ENCODE peak calls at places on chromosomes 13 and 19, in seven cellular contexts. One of them, this sample, is unnamed.

GRCh38 chr13:22738357-22738756 is 442.4 kb upstream of the SGCG start:
- DNase-seq in IMR-90: no peak
- DNase-seq in gastrocnemius medialis: no peak
- DNase-seq in GM23338: no peak
- DNase-seq in BE2C: no peak
- DNase-seq in mucosa of descending colon: no peak
- DNase-seq in testis: no peak
- DNase-seq in this sample: no peak

GRCh38 chr13:95382906-95383305 is 81.7 kb upstream of the ABCC4 start:
- DNase-seq in IMR-90: no peak
- DNase-seq in gastrocnemius medialis: no peak
- DNase-seq in GM23338: no peak
- DNase-seq in BE2C: no peak
- DNase-seq in mucosa of descending colon: no peak
- DNase-seq in testis: no peak
- DNase-seq in this sample: no peak

GRCh38 chr13:22278336-22278929 is 607.6 kb downstream of the FGF9 start:
- DNase-seq in IMR-90: peak; percentile 63
- DNase-seq in gastrocnemius medialis: no peak
- DNase-seq in GM23338: peak; percentile 71
- DNase-seq in BE2C: no peak
- DNase-seq in mucosa of descending colon: no peak
- DNase-seq in testis: peak; percentile 85
- DNase-seq in this sample: peak; percentile 28

GRCh38 chr19:6232567-6232966 is 47.2 kb downstream of the MLLT1 start:
- DNase-seq in IMR-90: peak; percentile 88
- DNase-seq in gastrocnemius medialis: no peak
- DNase-seq in GM23338: no peak
- DNase-seq in BE2C: no peak
- DNase-seq in mucosa of descending colon: no peak
- DNase-seq in testis: no peak
- DNase-seq in this sample: no peak

GRCh38 chr19:6730153-6730804 is 7.1 kb downstream of the GPR108 start:
- DNase-seq in IMR-90: no peak
- DNase-seq in gastrocnemius medialis: no peak
- DNase-seq in GM23338: peak; percentile 98
- DNase-seq in BE2C: peak; percentile 46
- DNase-seq in mucosa of descending colon: peak; percentile 94
- DNase-seq in testis: peak; percentile 91
- DNase-seq in this sample: peak; percentile 44

GRCh38 chr19:15488489-15489226 is 9.4 kb upstream of the PGLYRP2 start:
- DNase-seq in IMR-90: no peak
- DNase-seq in gastrocnemius medialis: peak; percentile 47
- DNase-seq in GM23338: no peak
- DNase-seq in BE2C: no peak
- DNase-seq in mucosa of descending colon: no peak
- DNase-seq in testis: no peak
- DNase-seq in this sample: peak; percentile 28

GRCh38 chr13:100976993-100977392 is 302.4 kb upstream of the TMTC4 start:
- DNase-seq in IMR-90: no peak
- DNase-seq in gastrocnemius medialis: no peak
- DNase-seq in GM23338: no peak
- DNase-seq in BE2C: no peak
- DNase-seq in mucosa of descending colon: no peak
- DNase-seq in testis: no peak
- DNase-seq in this sample: no peak

GRCh38 chr19:28493881-28494280 is 719.1 kb downstream of the UQCRFS1 start:
- DNase-seq in IMR-90: no peak
- DNase-seq in gastrocnemius medialis: no peak
- DNase-seq in GM23338: peak; percentile 55
- DNase-seq in BE2C: no peak
- DNase-seq in mucosa of descending colon: no peak
- DNase-seq in testis: no peak
- DNase-seq in this sample: no peak

GRCh38 chr13:60756306-60756705 is 359.3 kb downstream of the TDRD3 start:
- DNase-seq in IMR-90: no peak
- DNase-seq in gastrocnemius medialis: no peak
- DNase-seq in GM23338: peak; percentile 24
- DNase-seq in BE2C: no peak
- DNase-seq in mucosa of descending colon: no peak
- DNase-seq in testis: peak; percentile 14
- DNase-seq in this sample: no peak

GRCh38 chr19:47802521-47803043 is 1.8 kb downstream of the TPRX1 start:
- DNase-seq in IMR-90: no peak
- DNase-seq in gastrocnemius medialis: no peak
- DNase-seq in GM23338: no peak
- DNase-seq in BE2C: no peak
- DNase-seq in mucosa of descending colon: no peak
- DNase-seq in testis: no peak
- DNase-seq in this sample: no peak

GRCh38 chr13:112251930-112252585 is 124.1 kb upstream of the SPACA7 start:
- DNase-seq in IMR-90: no peak
- DNase-seq in gastrocnemius medialis: no peak
- DNase-seq in GM23338: no peak
- DNase-seq in BE2C: no peak
- DNase-seq in mucosa of descending colon: no peak
- DNase-seq in testis: no peak
- DNase-seq in this sample: no peak

GRCh38 chr19:31436121-31436776 is 87.0 kb upstream of the TSHZ3 start:
- DNase-seq in IMR-90: peak; percentile 24
- DNase-seq in gastrocnemius medialis: no peak
- DNase-seq in GM23338: no peak
- DNase-seq in BE2C: no peak
- DNase-seq in mucosa of descending colon: no peak
- DNase-seq in testis: no peak
- DNase-seq in this sample: no peak

GRCh38 chr13:24071423-24072075 is 89.0 kb upstream of the SPATA13 start:
- DNase-seq in IMR-90: peak; percentile 48
- DNase-seq in gastrocnemius medialis: no peak
- DNase-seq in GM23338: no peak
- DNase-seq in BE2C: no peak
- DNase-seq in mucosa of descending colon: no peak
- DNase-seq in testis: no peak
- DNase-seq in this sample: peak; percentile 45

GRCh38 chr13:52815330-52815729 is 33.1 kb downstream of the PCDH8 start:
- DNase-seq in IMR-90: no peak
- DNase-seq in gastrocnemius medialis: no peak
- DNase-seq in GM23338: no peak
- DNase-seq in BE2C: no peak
- DNase-seq in mucosa of descending colon: no peak
- DNase-seq in testis: no peak
- DNase-seq in this sample: no peak

GRCh38 chr13:99383946-99384345 is 76.7 kb upstream of the GPR183 start:
- DNase-seq in IMR-90: no peak
- DNase-seq in gastrocnemius medialis: no peak
- DNase-seq in GM23338: no peak
- DNase-seq in BE2C: no peak
- DNase-seq in mucosa of descending colon: no peak
- DNase-seq in testis: no peak
- DNase-seq in this sample: no peak

GRCh38 chr13:111659842-111660241 is 339.4 kb downstream of the TEX29 start:
- DNase-seq in IMR-90: no peak
- DNase-seq in gastrocnemius medialis: no peak
- DNase-seq in GM23338: no peak
- DNase-seq in BE2C: no peak
- DNase-seq in mucosa of descending colon: no peak
- DNase-seq in testis: no peak
- DNase-seq in this sample: no peak

GRCh38 chr19:46925548-46925950 is 64.8 kb downstream of the ARHGAP35 start:
- DNase-seq in IMR-90: no peak
- DNase-seq in gastrocnemius medialis: no peak
- DNase-seq in GM23338: no peak
- DNase-seq in BE2C: no peak
- DNase-seq in mucosa of descending colon: no peak
- DNase-seq in testis: no peak
- DNase-seq in this sample: no peak

GRCh38 chr13:38661276-38661675 is 25.6 kb upstream of the FREM2 start:
- DNase-seq in IMR-90: no peak
- DNase-seq in gastrocnemius medialis: no peak
- DNase-seq in GM23338: no peak
- DNase-seq in BE2C: no peak
- DNase-seq in mucosa of descending colon: no peak
- DNase-seq in testis: no peak
- DNase-seq in this sample: no peak

GRCh38 chr19:7970716-7971448 is 27.4 kb upstream of the TIMM44 start:
- DNase-seq in IMR-90: peak; percentile 28
- DNase-seq in gastrocnemius medialis: no peak
- DNase-seq in GM23338: peak; percentile 94
- DNase-seq in BE2C: peak; percentile 70
- DNase-seq in mucosa of descending colon: peak; percentile 44
- DNase-seq in testis: peak; percentile 46
- DNase-seq in this sample: no peak

GRCh38 chr13:46551410-46552301 is 1.3 kb upstream of the LRCH1 start:
- DNase-seq in IMR-90: peak; percentile 75
- DNase-seq in gastrocnemius medialis: peak; percentile 60
- DNase-seq in GM23338: peak; percentile 87
- DNase-seq in BE2C: peak; percentile 89
- DNase-seq in mucosa of descending colon: peak; percentile 78
- DNase-seq in testis: peak; percentile 92
- DNase-seq in this sample: peak; percentile 87

GRCh38 chr19:41323430-41324125 is 13.6 kb downstream of the CCDC97 start:
- DNase-seq in IMR-90: peak; percentile 98
- DNase-seq in gastrocnemius medialis: peak; percentile 43
- DNase-seq in GM23338: peak; percentile 37
- DNase-seq in BE2C: peak; percentile 92
- DNase-seq in mucosa of descending colon: peak; percentile 80
- DNase-seq in testis: peak; percentile 73
- DNase-seq in this sample: peak; percentile 92
- H3K4me1 ChIP-seq in IMR-90: peaks cover 58% of the 10 kb centered on the region
- H3K4me1 ChIP-seq in gastrocnemius medialis: peaks cover 54% of the 10 kb centered on the region
- H3K4me1 ChIP-seq in GM23338: peaks cover 52% of the 10 kb centered on the region
- H3K4me1 ChIP-seq in BE2C: peaks cover 64% of the 10 kb centered on the region
- H3K4me1 ChIP-seq in mucosa of descending colon: peaks cover 34% of the 10 kb centered on the region
- H3K4me1 ChIP-seq in testis: peaks cover 57% of the 10 kb centered on the region
- H3K4me1 ChIP-seq in this sample: peaks cover 10% of the 10 kb centered on the region

GRCh38 chr19:2286402-2287140 is 4.6 kb upstream of the PEAK3 start:
- DNase-seq in IMR-90: no peak
- DNase-seq in gastrocnemius medialis: no peak
- DNase-seq in GM23338: no peak
- DNase-seq in BE2C: no peak
- DNase-seq in mucosa of descending colon: no peak
- DNase-seq in testis: no peak
- DNase-seq in this sample: no peak
- H3K4me1 ChIP-seq in IMR-90: peaks cover 11% of the 10 kb centered on the region
- H3K4me1 ChIP-seq in gastrocnemius medialis: peaks cover 31% of the 10 kb centered on the region
- H3K4me1 ChIP-seq in GM23338: no peaks in the 10 kb centered on the region
- H3K4me1 ChIP-seq in BE2C: no peaks in the 10 kb centered on the region
- H3K4me1 ChIP-seq in mucosa of descending colon: peaks cover 20% of the 10 kb centered on the region
- H3K4me1 ChIP-seq in testis: peaks cover 18% of the 10 kb centered on the region
- H3K4me1 ChIP-seq in this sample: no peaks in the 10 kb centered on the region

DNA sequence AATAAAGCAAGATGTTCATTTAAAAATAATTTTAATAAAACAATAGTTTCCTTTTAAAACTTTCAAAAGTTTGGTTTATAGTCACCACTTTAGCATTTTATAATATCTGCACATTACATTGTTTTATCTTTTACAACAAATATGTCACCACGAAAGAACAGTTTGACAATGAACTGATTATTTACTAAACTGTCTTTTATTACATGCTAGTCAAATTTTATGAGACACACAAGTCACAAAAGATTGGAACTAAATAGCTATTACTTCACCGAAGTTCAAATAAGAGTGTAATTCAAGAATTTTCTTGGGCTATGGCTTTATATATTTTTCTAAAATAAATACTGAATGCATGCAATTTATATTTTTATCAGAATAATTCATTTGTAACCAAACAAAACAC is 57.5 kb upstream of the EEF1AKMT1 start:
- DNase-seq in IMR-90: no peak
- DNase-seq in gastrocnemius medialis: no peak
- DNase-seq in GM23338: no peak
- DNase-seq in BE2C: no peak
- DNase-seq in mucosa of descending colon: no peak
- DNase-seq in testis: no peak
- DNase-seq in this sample: no peak
- H3K4me1 ChIP-seq in IMR-90: peaks cover 4% of the 10 kb centered on the region
- H3K4me1 ChIP-seq in gastrocnemius medialis: peaks cover 49% of the 10 kb centered on the region
- H3K4me1 ChIP-seq in GM23338: peaks cover 7% of the 10 kb centered on the region
- H3K4me1 ChIP-seq in BE2C: peaks cover 4% of the 10 kb centered on the region
- H3K4me1 ChIP-seq in mucosa of descending colon: no peaks in the 10 kb centered on the region
- H3K4me1 ChIP-seq in testis: no peaks in the 10 kb centered on the region
- H3K4me1 ChIP-seq in this sample: no peaks in the 10 kb centered on the region

GRCh38 chr19:50344661-50345318 is 15.6 kb upstream of the KCNC3 start:
- DNase-seq in IMR-90: no peak
- DNase-seq in gastrocnemius medialis: no peak
- DNase-seq in GM23338: no peak
- DNase-seq in BE2C: no peak
- DNase-seq in mucosa of descending colon: no peak
- DNase-seq in testis: no peak
- DNase-seq in this sample: no peak
- H3K4me1 ChIP-seq in IMR-90: no peaks in the 10 kb centered on the region
- H3K4me1 ChIP-seq in gastrocnemius medialis: no peaks in the 10 kb centered on the region
- H3K4me1 ChIP-seq in GM23338: no peaks in the 10 kb centered on the region
- H3K4me1 ChIP-seq in BE2C: no peaks in the 10 kb centered on the region
- H3K4me1 ChIP-seq in mucosa of descending colon: no peaks in the 10 kb centered on the region
- H3K4me1 ChIP-seq in testis: no peaks in the 10 kb centered on the region
- H3K4me1 ChIP-seq in this sample: no peaks in the 10 kb centered on the region

GRCh38 chr19:21323000-21323399 is 6.2 kb downstream of the ZNF708 start:
- DNase-seq in IMR-90: no peak
- DNase-seq in gastrocnemius medialis: no peak
- DNase-seq in GM23338: no peak
- DNase-seq in BE2C: no peak
- DNase-seq in mucosa of descending colon: no peak
- DNase-seq in testis: no peak
- DNase-seq in this sample: no peak
- H3K4me1 ChIP-seq in IMR-90: peaks cover 2% of the 10 kb centered on the region
- H3K4me1 ChIP-seq in gastrocnemius medialis: no peaks in the 10 kb centered on the region
- H3K4me1 ChIP-seq in GM23338: peaks cover 45% of the 10 kb centered on the region
- H3K4me1 ChIP-seq in BE2C: no peaks in the 10 kb centered on the region
- H3K4me1 ChIP-seq in mucosa of descending colon: peaks cover 5% of the 10 kb centered on the region
- H3K4me1 ChIP-seq in testis: peaks cover 7% of the 10 kb centered on the region
- H3K4me1 ChIP-seq in this sample: no peaks in the 10 kb centered on the region

GRCh38 chr19:48899781-48900476 is at the start of gene NUCB1:
- DNase-seq in IMR-90: peak; percentile 97
- DNase-seq in gastrocnemius medialis: peak; percentile 97
- DNase-seq in GM23338: peak; percentile 100
- DNase-seq in BE2C: peak; percentile 99
- DNase-seq in mucosa of descending colon: peak; percentile 99
- DNase-seq in testis: peak; percentile 99
- DNase-seq in this sample: peak; percentile 100
- H3K4me1 ChIP-seq in IMR-90: peaks cover 2% of the 10 kb centered on the region
- H3K4me1 ChIP-seq in gastrocnemius medialis: peaks cover 30% of the 10 kb centered on the region
- H3K4me1 ChIP-seq in GM23338: peaks cover 9% of the 10 kb centered on the region
- H3K4me1 ChIP-seq in BE2C: no peaks in the 10 kb centered on the region
- H3K4me1 ChIP-seq in mucosa of descending colon: peaks cover 7% of the 10 kb centered on the region
- H3K4me1 ChIP-seq in testis: peaks cover 10% of the 10 kb centered on the region
- H3K4me1 ChIP-seq in this sample: no peaks in the 10 kb centered on the region

DNA sequence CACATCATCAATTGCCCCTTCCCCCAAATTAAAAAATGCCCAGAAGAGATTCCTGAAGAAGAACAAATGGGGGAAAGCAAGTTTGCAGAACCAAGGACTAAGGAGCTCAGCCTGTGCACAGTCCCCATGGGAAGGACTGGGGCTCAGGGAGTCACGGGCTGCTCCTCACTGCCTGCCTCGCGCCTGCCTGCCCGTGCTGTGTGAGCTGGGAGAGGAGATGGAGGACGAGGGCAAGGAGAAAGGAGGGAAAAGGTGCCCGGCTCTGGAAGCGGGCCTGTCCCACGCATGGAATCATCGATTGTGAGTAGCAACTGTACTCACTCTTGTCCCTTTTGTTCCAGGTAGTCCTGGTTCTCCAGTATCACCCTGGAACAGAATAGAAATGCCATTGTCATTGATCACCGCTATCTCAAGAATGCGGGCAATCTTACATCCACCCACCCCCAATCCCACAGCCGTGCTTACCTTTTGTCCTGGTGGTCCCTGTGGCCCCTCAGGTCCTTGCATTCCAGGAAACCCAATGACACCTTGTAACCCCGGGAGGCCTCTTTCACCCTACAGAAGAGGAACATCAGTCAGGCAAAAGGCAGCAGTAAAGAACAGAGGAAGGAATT is 93.4 kb downstream of the COL4A1 start:
- DNase-seq in IMR-90: no peak
- DNase-seq in gastrocnemius medialis: no peak
- DNase-seq in GM23338: peak; percentile 47
- DNase-seq in BE2C: no peak
- DNase-seq in mucosa of descending colon: no peak
- DNase-seq in testis: no peak
- DNase-seq in this sample: no peak
- H3K4me1 ChIP-seq in IMR-90: peaks cover 20% of the 10 kb centered on the region
- H3K4me1 ChIP-seq in gastrocnemius medialis: peaks cover 23% of the 10 kb centered on the region
- H3K4me1 ChIP-seq in GM23338: peaks cover 4% of the 10 kb centered on the region
- H3K4me1 ChIP-seq in BE2C: no peaks in the 10 kb centered on the region
- H3K4me1 ChIP-seq in mucosa of descending colon: no peaks in the 10 kb centered on the region
- H3K4me1 ChIP-seq in testis: peaks cover 12% of the 10 kb centered on the region
- H3K4me1 ChIP-seq in this sample: no peaks in the 10 kb centered on the region

This sample was measured in uterus.